ENCODE peak calls at places on chromosomes 5 and 9, in six cellular contexts. One of them, this sample, is unnamed.

GRCh38 chr5:15489571-15490235 is 10.3 kb upstream of the FBXL7 start:
- DNase-seq in sigmoid colon: no peak
- DNase-seq in upper lobe of left lung: no peak
- DNase-seq in transverse colon: no peak
- DNase-seq in stomach: peak
- DNase-seq in K562: no peak
- DNase-seq in this sample: no peak

GRCh38 chr9:136644593-136645342 is 17.9 kb upstream of the EGFL7 start:
- DNase-seq in sigmoid colon: peak
- DNase-seq in upper lobe of left lung: peak
- DNase-seq in transverse colon: peak
- DNase-seq in stomach: peak
- DNase-seq in K562: peak
- DNase-seq in this sample: peak

GRCh38 chr5:94241288-94241651 is 377.1 kb downstream of the KIAA0825 start:
- DNase-seq in sigmoid colon: no peak
- DNase-seq in upper lobe of left lung: no peak
- DNase-seq in transverse colon: no peak
- DNase-seq in stomach: no peak
- DNase-seq in K562: no peak
- DNase-seq in this sample: no peak

GRCh38 chr9:995192-995591 is 18.7 kb downstream of the DMRT3 start:
- DNase-seq in sigmoid colon: no peak
- DNase-seq in upper lobe of left lung: no peak
- DNase-seq in transverse colon: no peak
- DNase-seq in stomach: no peak
- DNase-seq in K562: no peak
- DNase-seq in this sample: no peak

GRCh38 chr5:4990017-4990416 is 150.1 kb upstream of the ADAMTS16 start:
- DNase-seq in sigmoid colon: no peak
- DNase-seq in upper lobe of left lung: no peak
- DNase-seq in transverse colon: no peak
- DNase-seq in stomach: no peak
- DNase-seq in K562: no peak
- DNase-seq in this sample: no peak

GRCh38 chr5:96220610-96221390 is 212.2 kb downstream of the PCSK1 start:
- DNase-seq in sigmoid colon: no peak
- DNase-seq in upper lobe of left lung: no peak
- DNase-seq in transverse colon: no peak
- DNase-seq in stomach: no peak
- DNase-seq in K562: no peak
- DNase-seq in this sample: no peak

GRCh38 chr9:70007831-70008230 is 35.8 kb upstream of the MAMDC2 start:
- DNase-seq in sigmoid colon: no peak
- DNase-seq in upper lobe of left lung: no peak
- DNase-seq in transverse colon: no peak
- DNase-seq in stomach: no peak
- DNase-seq in K562: no peak
- DNase-seq in this sample: no peak

GRCh38 chr5:170633235-170634041 is 129.6 kb downstream of the KCNIP1 start:
- DNase-seq in sigmoid colon: peak
- DNase-seq in upper lobe of left lung: no peak
- DNase-seq in transverse colon: peak
- DNase-seq in stomach: no peak
- DNase-seq in K562: peak
- DNase-seq in this sample: no peak

GRCh38 chr9:94135222-94135621 is 51.0 kb downstream of the PTPDC1 start:
- DNase-seq in sigmoid colon: peak
- DNase-seq in upper lobe of left lung: peak
- DNase-seq in transverse colon: no peak
- DNase-seq in stomach: no peak
- DNase-seq in K562: no peak
- DNase-seq in this sample: no peak

GRCh38 chr5:149605998-149606721 is 24.9 kb downstream of the ARHGEF37 start:
- DNase-seq in sigmoid colon: no peak
- DNase-seq in upper lobe of left lung: peak
- DNase-seq in transverse colon: peak
- DNase-seq in stomach: peak
- DNase-seq in K562: peak
- DNase-seq in this sample: peak

GRCh38 chr9:133944746-133945135 is 47.4 kb downstream of the VAV2 start:
- DNase-seq in sigmoid colon: no peak
- DNase-seq in upper lobe of left lung: no peak
- DNase-seq in transverse colon: no peak
- DNase-seq in stomach: no peak
- DNase-seq in K562: no peak
- DNase-seq in this sample: no peak

GRCh38 chr9:78054180-78054579 is 22.6 kb upstream of the GNAQ start:
- DNase-seq in sigmoid colon: no peak
- DNase-seq in upper lobe of left lung: peak
- DNase-seq in transverse colon: peak
- DNase-seq in stomach: no peak
- DNase-seq in K562: no peak
- DNase-seq in this sample: no peak

GRCh38 chr5:10278658-10279279 is 28.7 kb downstream of the CCT5 start:
- DNase-seq in sigmoid colon: no peak
- DNase-seq in upper lobe of left lung: no peak
- DNase-seq in transverse colon: no peak
- DNase-seq in stomach: no peak
- DNase-seq in K562: no peak
- DNase-seq in this sample: no peak

GRCh38 chr5:82595083-82595482 is 316.9 kb upstream of the RPS23 start:
- DNase-seq in sigmoid colon: no peak
- DNase-seq in upper lobe of left lung: no peak
- DNase-seq in transverse colon: peak
- DNase-seq in stomach: no peak
- DNase-seq in K562: no peak
- DNase-seq in this sample: no peak

GRCh38 chr5:119411291-119411934 is 40.9 kb upstream of the HSD17B4 start:
- DNase-seq in sigmoid colon: no peak
- DNase-seq in upper lobe of left lung: no peak
- DNase-seq in transverse colon: no peak
- DNase-seq in stomach: no peak
- DNase-seq in K562: peak
- DNase-seq in this sample: no peak

GRCh38 chr5:102911973-102912372 is 156.9 kb downstream of the PAM start:
- DNase-seq in sigmoid colon: no peak
- DNase-seq in upper lobe of left lung: no peak
- DNase-seq in transverse colon: no peak
- DNase-seq in stomach: no peak
- DNase-seq in K562: no peak
- DNase-seq in this sample: no peak

GRCh38 chr5:55383254-55383653 is 75.5 kb downstream of the MTREX start:
- DNase-seq in sigmoid colon: no peak
- DNase-seq in upper lobe of left lung: no peak
- DNase-seq in transverse colon: no peak
- DNase-seq in stomach: no peak
- DNase-seq in K562: no peak
- DNase-seq in this sample: no peak

GRCh38 chr9:104386425-104387069 is 117.5 kb upstream of the OR13F1 start:
- DNase-seq in sigmoid colon: no peak
- DNase-seq in upper lobe of left lung: no peak
- DNase-seq in transverse colon: no peak
- DNase-seq in stomach: no peak
- DNase-seq in K562: peak
- DNase-seq in this sample: no peak

GRCh38 chr5:172800088-172800551 is 29.1 kb upstream of the DUSP1 start:
- DNase-seq in sigmoid colon: peak
- DNase-seq in upper lobe of left lung: peak
- DNase-seq in transverse colon: peak
- DNase-seq in stomach: peak
- DNase-seq in K562: no peak
- DNase-seq in this sample: no peak

GRCh38 chr5:172802585-172803176 is 31.4 kb upstream of the ERGIC1 start:
- DNase-seq in sigmoid colon: no peak
- DNase-seq in upper lobe of left lung: no peak
- DNase-seq in transverse colon: no peak
- DNase-seq in stomach: no peak
- DNase-seq in K562: peak
- DNase-seq in this sample: no peak

GRCh38 chr5:172802013-172802584 is 31.1 kb upstream of the DUSP1 start:
- DNase-seq in sigmoid colon: no peak
- DNase-seq in upper lobe of left lung: no peak
- DNase-seq in transverse colon: no peak
- DNase-seq in stomach: no peak
- DNase-seq in K562: peak
- DNase-seq in this sample: no peak

GRCh38 chr5:172799416-172799815 is 28.4 kb upstream of the DUSP1 start:
- DNase-seq in sigmoid colon: no peak
- DNase-seq in upper lobe of left lung: no peak
- DNase-seq in transverse colon: no peak
- DNase-seq in stomach: no peak
- DNase-seq in K562: no peak
- DNase-seq in this sample: no peak

GRCh38 chr5:172801184-172801671 is 30.2 kb upstream of the DUSP1 start:
- DNase-seq in sigmoid colon: no peak
- DNase-seq in upper lobe of left lung: no peak
- DNase-seq in transverse colon: no peak
- DNase-seq in stomach: no peak
- DNase-seq in K562: peak
- DNase-seq in this sample: no peak
- TF ChIP-seq POLR2AphosphoS5 in sigmoid colon: no peak
- TF ChIP-seq POLR2AphosphoS5 in upper lobe of left lung: no peak
- TF ChIP-seq POLR2AphosphoS5 in transverse colon: no peak
- TF ChIP-seq POLR2AphosphoS5 in stomach: no peak
- TF ChIP-seq POLR2AphosphoS5 in K562: no peak
- TF ChIP-seq POLR2AphosphoS5 in this sample: no peak

DNA sequence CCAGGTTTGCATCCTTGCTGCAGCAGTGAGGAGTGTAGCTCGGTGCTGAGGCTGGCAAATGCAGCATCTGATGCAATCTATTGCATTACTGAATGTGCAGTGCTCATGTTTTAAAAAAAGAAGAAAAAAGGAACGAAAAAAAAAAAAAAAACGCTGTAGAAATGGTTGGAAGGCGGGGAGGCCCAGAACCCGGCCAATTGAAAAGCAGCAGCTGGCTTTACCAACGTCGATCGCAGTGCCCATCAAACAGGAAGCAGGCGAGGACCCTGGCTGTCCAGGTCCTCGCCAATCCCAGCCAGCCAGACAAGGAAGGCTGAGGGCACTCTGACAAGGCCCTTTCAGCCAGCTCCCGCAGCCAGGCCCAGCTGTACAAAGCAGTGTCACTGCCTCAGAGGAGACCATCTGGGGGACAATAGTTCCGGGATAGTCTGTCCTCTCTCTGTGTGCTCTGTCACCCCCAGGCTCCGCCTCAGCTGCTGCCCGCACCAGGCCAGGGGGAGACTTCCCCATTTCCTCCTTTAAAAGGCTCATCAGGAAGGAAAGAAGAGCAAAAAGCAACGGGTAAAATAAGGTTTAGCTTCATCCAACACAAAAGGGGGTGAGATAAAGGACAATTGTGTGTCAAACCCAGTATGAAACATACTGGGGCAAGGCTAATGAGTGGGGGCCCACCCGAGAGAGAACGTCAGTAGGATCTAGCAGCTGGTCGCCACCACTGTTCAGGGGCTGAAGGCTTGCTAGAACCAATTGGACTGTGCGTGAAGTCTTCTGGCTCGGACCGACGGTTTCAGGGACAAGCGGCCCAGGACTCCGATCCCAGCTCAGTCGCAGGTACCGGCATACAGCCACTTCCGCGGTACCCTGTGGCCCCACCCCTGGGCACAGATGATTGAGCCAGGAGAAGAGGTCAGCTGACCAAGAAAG is 21.6 kb upstream of the CPEB4 start:
- DNase-seq in sigmoid colon: peak
- DNase-seq in upper lobe of left lung: peak
- DNase-seq in transverse colon: no peak
- DNase-seq in stomach: no peak
- DNase-seq in K562: peak
- DNase-seq in this sample: no peak
- TF ChIP-seq POLR2A in sigmoid colon: no peak
- TF ChIP-seq POLR2A in upper lobe of left lung: peak
- TF ChIP-seq POLR2A in transverse colon: no peak
- TF ChIP-seq POLR2A in stomach: no peak
- TF ChIP-seq POLR2A in K562: peak
- TF ChIP-seq POLR2A in this sample: no peak

GRCh38 chr5:90136952-90137528 is 272.5 kb downstream of the CETN3 start:
- DNase-seq in sigmoid colon: no peak
- DNase-seq in upper lobe of left lung: no peak
- DNase-seq in transverse colon: no peak
- DNase-seq in stomach: no peak
- DNase-seq in K562: no peak
- DNase-seq in this sample: no peak

GRCh38 chr5:90144625-90145327 is 264.8 kb downstream of the CETN3 start:
- DNase-seq in sigmoid colon: no peak
- DNase-seq in upper lobe of left lung: no peak
- DNase-seq in transverse colon: no peak
- DNase-seq in stomach: no peak
- DNase-seq in K562: no peak
- DNase-seq in this sample: no peak

DNA sequence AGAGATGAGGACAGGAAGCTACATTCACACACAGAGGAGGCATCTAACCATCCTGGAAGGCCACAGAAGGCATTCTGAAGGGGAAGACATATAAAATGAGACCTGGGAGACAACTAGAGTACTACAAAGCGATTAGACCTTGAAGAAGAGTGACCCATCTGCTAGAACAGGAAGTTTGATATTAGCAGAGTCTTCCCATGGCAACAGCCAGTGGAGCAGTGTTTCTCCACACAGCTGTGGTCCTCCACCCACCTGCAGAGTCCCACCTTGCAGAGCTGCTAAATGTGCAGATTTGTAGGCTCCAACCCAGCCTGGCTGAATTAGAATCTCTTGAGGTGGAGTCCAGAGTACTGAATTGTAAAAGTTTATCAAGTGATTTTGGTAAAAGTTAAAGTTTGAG is 267.0 kb downstream of the CETN3 start:
- DNase-seq in sigmoid colon: no peak
- DNase-seq in upper lobe of left lung: no peak
- DNase-seq in transverse colon: no peak
- DNase-seq in stomach: no peak
- DNase-seq in K562: no peak
- DNase-seq in this sample: no peak
- TF ChIP-seq POLR2AphosphoS5 in sigmoid colon: no peak
- TF ChIP-seq POLR2AphosphoS5 in upper lobe of left lung: no peak
- TF ChIP-seq POLR2AphosphoS5 in transverse colon: no peak
- TF ChIP-seq POLR2AphosphoS5 in stomach: no peak
- TF ChIP-seq POLR2AphosphoS5 in K562: no peak
- TF ChIP-seq POLR2AphosphoS5 in this sample: no peak

GRCh38 chr5:69329905-69330489 is 2.6 kb downstream of the CCDC125 start:
- DNase-seq in sigmoid colon: no peak
- DNase-seq in upper lobe of left lung: no peak
- DNase-seq in transverse colon: no peak
- DNase-seq in stomach: no peak
- DNase-seq in K562: no peak
- DNase-seq in this sample: no peak

GRCh38 chr5:69334793-69335268 is 2.2 kb upstream of the CCDC125 start:
- DNase-seq in sigmoid colon: peak
- DNase-seq in upper lobe of left lung: peak
- DNase-seq in transverse colon: peak
- DNase-seq in stomach: peak
- DNase-seq in K562: peak
- DNase-seq in this sample: peak

GRCh38 chr5:69335341-69335975 is 2.9 kb upstream of the CCDC125 start:
- DNase-seq in sigmoid colon: no peak
- DNase-seq in upper lobe of left lung: no peak
- DNase-seq in transverse colon: no peak
- DNase-seq in stomach: no peak
- DNase-seq in K562: peak
- DNase-seq in this sample: no peak

GRCh38 chr5:69326365-69326764 is 6.2 kb downstream of the CCDC125 start:
- DNase-seq in sigmoid colon: no peak
- DNase-seq in upper lobe of left lung: no peak
- DNase-seq in transverse colon: no peak
- DNase-seq in stomach: no peak
- DNase-seq in K562: no peak
- DNase-seq in this sample: no peak

GRCh38 chr5:69331528-69332445 is 814 bp downstream of the CCDC125 start:
- DNase-seq in sigmoid colon: no peak
- DNase-seq in upper lobe of left lung: peak
- DNase-seq in transverse colon: peak
- DNase-seq in stomach: peak
- DNase-seq in K562: no peak
- DNase-seq in this sample: no peak
- TF ChIP-seq POLR2A in sigmoid colon: no peak
- TF ChIP-seq POLR2A in upper lobe of left lung: no peak
- TF ChIP-seq POLR2A in transverse colon: peak
- TF ChIP-seq POLR2A in stomach: no peak
- TF ChIP-seq POLR2A in K562: no peak
- TF ChIP-seq POLR2A in this sample: no peak

This sample was measured in GM12891.